ENCODE peak calls at places on chromosome 9, in nine cellular contexts. W, A, B, Z, V, S, Y, R and Q are unnamed samples.

GRCh38 chr9:134069536-134070399 is 1.9 kb upstream of the BRD3 start:
- DNase-seq in R (no peak), S (no peak), Z (no peak), B (no peak), Y (no peak), V (no peak), W (no peak), A (peak), Q (no peak)

GRCh38 chr9:130903194-130904069 is 6.8 kb upstream of the QRFP start:
- DNase-seq in V (no peak), R (no peak), S (no peak), W (no peak), Z (no peak), A (no peak), B (no peak), Y (no peak), Q (no peak)

GRCh38 chr9:2159521-2160417 is 144.6 kb downstream of the SMARCA2 start:
- DNase-seq in S (no peak), Z (no peak), W (no peak), Y (peak), R (no peak), B (no peak), A (peak), V (no peak), Q (no peak)

GRCh38 chr9:22469928-22470544 is 23.4 kb downstream of the DMRTA1 start:
- DNase-seq in A (peak), R (no peak), Z (no peak), B (peak), V (no peak), S (peak), Y (peak), W (no peak), Q (no peak)

GRCh38 chr9:32551491-32552049 is 557 bp upstream of the SMIM27 start:
- DNase-seq in Z (no peak), B (peak), R (peak), W (peak), S (no peak), Y (peak), A (peak), V (peak), Q (peak)

GRCh38 chr9:4700093-4700492 is 20.7 kb downstream of the CDC37L1 start:
- DNase-seq in A (no peak), V (no peak), W (no peak), S (no peak), B (no peak), Z (no peak), R (no peak), Y (no peak), Q (no peak)

GRCh38 chr9:134224827-134225154 is 60.4 kb upstream of the RNU6ATAC start:
- DNase-seq in A (no peak), R (no peak), Y (no peak), Z (no peak), B (no peak), W (no peak), V (no peak), S (no peak), Q (no peak)

GRCh38 chr9:123375725-123376132 is 19.7 kb downstream of the CRB2 start:
- DNase-seq in S (no peak), Z (no peak), W (no peak), A (no peak), Y (peak), B (peak), R (no peak), V (no peak), Q (no peak)

GRCh38 chr9:137759117-137759516 is 118.5 kb upstream of the CACNA1B start:
- DNase-seq in R (no peak), W (no peak), Z (no peak), A (no peak), Y (no peak), S (no peak), V (no peak), B (no peak), Q (peak)

GRCh38 chr9:136576269-136576626 is 30.4 kb upstream of the NOTCH1 start:
- DNase-seq in R (peak), V (no peak), W (no peak), Z (no peak), S (no peak), A (no peak), B (peak), Y (no peak), Q (no peak)

GRCh38 chr9:91836515-91836914 is 113.5 kb downstream of the ROR2 start:
- DNase-seq in W (no peak), R (no peak), Y (no peak), A (no peak), V (no peak), S (no peak), B (no peak), Z (no peak), Q (no peak)

GRCh38 chr9:98256632-98257218 is 1.3 kb upstream of the TBC1D2 start:
- DNase-seq in S (no peak), V (peak), A (peak), Z (no peak), R (no peak), W (no peak), Y (peak), B (no peak), Q (no peak)

GRCh38 chr9:32875748-32876147 is 92.4 kb downstream of the TMEM215 start:
- DNase-seq in S (no peak), A (no peak), B (no peak), Y (no peak), V (no peak), R (no peak), W (no peak), Z (no peak), Q (no peak)

GRCh38 chr9:135551031-135551430 is 5.1 kb downstream of the OBP2A start:
- DNase-seq in Z (no peak), V (no peak), W (no peak), A (no peak), S (no peak), B (no peak), Y (no peak), R (no peak), Q (no peak)

GRCh38 chr9:117134826-117135411 is 279.9 kb downstream of the ASTN2 start:
- DNase-seq in W (no peak), Y (no peak), A (no peak), B (no peak), V (no peak), Z (no peak), S (no peak), R (no peak), Q (no peak)

GRCh38 chr9:127423934-127424668 is at the start of gene ZNF79:
- DNase-seq in Z (peak), A (peak), Y (peak), W (peak), S (peak), V (peak), R (peak), B (peak), Q (peak)

GRCh38 chr9:87713278-87713989 is 12.5 kb upstream of the CTSL start:
- DNase-seq in S (no peak), W (no peak), R (peak), Y (peak), A (no peak), V (no peak), B (peak), Z (peak), Q (no peak)

GRCh38 chr9:137224850-137225694 is at the start of gene CYSRT1:
- DNase-seq in A (no peak), Y (no peak), V (no peak), W (no peak), S (no peak), B (no peak), R (no peak), Z (no peak), Q (no peak)

GRCh38 chr9:132507670-132508469 is 74.5 kb upstream of the BARHL1 start:
- DNase-seq in R (peak), A (peak), S (peak), Z (peak), V (peak), B (peak), Y (peak), W (peak), Q (no peak)

GRCh38 chr9:123339666-123340414 is 16.2 kb upstream of the CRB2 start:
- DNase-seq in A (peak), Y (peak), B (no peak), R (no peak), Z (no peak), W (no peak), S (no peak), V (peak), Q (peak)

GRCh38 chr9:113931140-113931539 is 55.0 kb downstream of the ZNF618 start:
- DNase-seq in B (no peak), Z (no peak), A (no peak), V (no peak), W (no peak), S (no peak), Y (no peak), R (no peak), Q (no peak)